ENCODE peak calls at places on chromosomes 6 and 20, in five cellular contexts. F is stomach, C is body of pancreas, N is upper lobe of left lung, D is Peyer's patch. X is an unnamed sample.

GRCh38 chr20:58890454-58891075 is 38.0 kb downstream of the GNAS start:
- DNase-seq in F (peak; percentile 67), N (peak; percentile 95), C (peak; percentile 75), D (peak; percentile 70), X (no peak)

GRCh38 chr20:25233016-25233772 is 14.7 kb upstream of the PYGB start:
- DNase-seq in C (peak; percentile 88), N (peak; percentile 28), F (peak; percentile 94), D (no peak), X (no peak)

GRCh38 chr20:38173237-38174156 is 8.4 kb upstream of the TGM2 start:
- DNase-seq in D (no peak), N (no peak), C (peak; percentile 47), F (peak; percentile 40), X (no peak)

GRCh38 chr6:135227758-135228157 is 46.6 kb downstream of the MYB start:
- DNase-seq in F (no peak), D (no peak), N (no peak), C (no peak), X (no peak)

GRCh38 chr20:58457083-58457680 is 58.0 kb downstream of the APCDD1L start:
- DNase-seq in N (no peak), F (no peak), D (no peak), C (no peak), X (no peak)

GRCh38 chr20:39909447-39909846 is 779.6 kb downstream of the MAFB start:
- DNase-seq in D (no peak), C (peak; percentile 50), N (no peak), F (no peak), X (no peak)

GRCh38 chr6:127900935-127901334 is at the start of gene THEMIS:
- DNase-seq in D (peak; percentile 32), N (no peak), C (no peak), F (no peak), X (no peak)

GRCh38 chr6:56497691-56498090 is 145.0 kb downstream of the DST start:
- DNase-seq in C (no peak), N (no peak), D (no peak), F (no peak), X (no peak)

GRCh38 chr6:112717401-112717800 is 370.3 kb downstream of the RFPL4B start:
- DNase-seq in F (no peak), D (no peak), C (no peak), N (no peak), X (no peak)

GRCh38 chr6:49849121-49849907 is 17.0 kb downstream of the CRISP1 start:
- DNase-seq in N (no peak), F (no peak), D (no peak), C (peak; percentile 18), X (no peak)

GRCh38 chr6:24581084-24581669 is 64.8 kb downstream of the KIAA0319 start:
- DNase-seq in D (peak; percentile 78), C (peak; percentile 78), N (no peak), F (peak; percentile 81), X (no peak)

GRCh38 chr6:27630727-27631613 is 158.1 kb upstream of the ZNF184 start:
- DNase-seq in D (no peak), N (peak; percentile 72), F (no peak), C (no peak), X (no peak)

GRCh38 chr20:59193325-59193724 is 29.7 kb downstream of the ZNF831 start:
- DNase-seq in D (no peak), C (no peak), F (no peak), N (peak; percentile 60), X (no peak)

GRCh38 chr6:111076024-111076680 is 11.2 kb upstream of the SLC16A10 start:
- DNase-seq in F (no peak), D (no peak), N (no peak), C (peak; percentile 45), X (no peak)

GRCh38 chr20:40307937-40308478 is 381.0 kb downstream of the MAFB start:
- DNase-seq in N (peak; percentile 13), D (no peak), F (no peak), C (no peak), X (no peak)

GRCh38 chr6:84227044-84227433 is 404 bp downstream of the CEP162 start:
- DNase-seq in N (no peak), F (no peak), C (no peak), D (no peak), X (no peak)

GRCh38 chr6:50381106-50381415 is 331.3 kb upstream of the DEFB112 start:
- DNase-seq in D (no peak), C (no peak), F (no peak), N (no peak), X (no peak)

GRCh38 chr6:149887343-149887742 is 10.6 kb downstream of the RAET1E start:
- DNase-seq in D (no peak), C (no peak), N (no peak), F (no peak), X (no peak)

GRCh38 chr20:56875052-56875663 is 246.1 kb downstream of the TFAP2C start:
- DNase-seq in C (no peak), D (no peak), N (no peak), F (no peak), X (no peak)

GRCh38 chr6:144411506-144412165 is 126.5 kb downstream of the UTRN start:
- DNase-seq in D (no peak), N (no peak), F (no peak), C (no peak), X (no peak)

GRCh38 chr6:113009682-113010081 is 662.6 kb downstream of the RFPL4B start:
- DNase-seq in D (no peak), N (no peak), C (no peak), F (no peak), X (no peak)

GRCh38 chr20:4090756-4091331 is 75.5 kb upstream of the RNF24 start:
- DNase-seq in D (no peak), C (no peak), N (no peak), F (peak; percentile 21), X (no peak)

GRCh38 chr6:12150812-12151432 is 138.8 kb downstream of the HIVEP1 start:
- DNase-seq in N (no peak), D (no peak), C (peak; percentile 17), F (no peak), X (no peak)

GRCh38 chr6:131694832-131695426 is 6.3 kb downstream of the OR2A4 start:
- DNase-seq in N (no peak), C (peak; percentile 45), D (no peak), F (peak; percentile 42), X (no peak)

GRCh38 chr6:162576009-162576408 is 151.6 kb downstream of the PRKN start:
- DNase-seq in N (no peak), F (no peak), D (no peak), C (no peak), X (no peak)

GRCh38 chr6:27178860-27179259 is 68.6 kb upstream of the PRSS16 start:
- DNase-seq in C (no peak), N (no peak), F (no peak), D (no peak), X (no peak)

GRCh38 chr6:34142599-34142998 is 3.3 kb downstream of the GRM4 start:
- DNase-seq in C (no peak), F (no peak), D (no peak), N (no peak), X (no peak)

GRCh38 chr20:1933465-1933870 is 38.3 kb downstream of the SIRPA start:
- DNase-seq in N (no peak), C (peak; percentile 52), D (no peak), F (no peak), X (no peak)

GRCh38 chr6:138465007-138465645 is 34.2 kb downstream of the NHSL1 start:
- DNase-seq in N (no peak), F (no peak), C (no peak), D (no peak), X (no peak)

DNA sequence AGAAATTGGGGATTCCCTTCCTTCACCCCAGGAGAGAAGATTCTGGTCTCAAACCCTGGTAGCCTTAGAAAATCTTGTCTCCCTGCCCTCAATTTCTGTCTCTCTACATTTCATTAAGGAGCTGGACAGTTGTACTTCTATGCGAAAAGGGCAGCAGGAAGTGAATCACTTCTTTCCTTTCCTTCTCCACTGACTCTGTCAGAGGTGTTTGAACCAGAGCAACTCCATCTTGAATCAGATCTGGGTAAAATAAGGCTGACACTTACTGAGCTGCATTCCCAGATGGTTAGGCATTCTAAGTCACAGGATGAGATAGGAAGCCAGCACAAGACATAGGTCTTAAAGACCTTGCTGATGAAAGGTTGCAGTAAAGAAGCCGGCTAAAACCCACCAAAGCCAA is 95.9 kb upstream of the PLCB4 start:
- DNase-seq in C (no peak), N (no peak), D (no peak), F (no peak), X (no peak)
- H3K4me3 ChIP-seq in C (no peak overlapping the region), N (no peak overlapping the region), D (no peak overlapping the region), F (no peak overlapping the region), X (no peak overlapping the region)

DNA sequence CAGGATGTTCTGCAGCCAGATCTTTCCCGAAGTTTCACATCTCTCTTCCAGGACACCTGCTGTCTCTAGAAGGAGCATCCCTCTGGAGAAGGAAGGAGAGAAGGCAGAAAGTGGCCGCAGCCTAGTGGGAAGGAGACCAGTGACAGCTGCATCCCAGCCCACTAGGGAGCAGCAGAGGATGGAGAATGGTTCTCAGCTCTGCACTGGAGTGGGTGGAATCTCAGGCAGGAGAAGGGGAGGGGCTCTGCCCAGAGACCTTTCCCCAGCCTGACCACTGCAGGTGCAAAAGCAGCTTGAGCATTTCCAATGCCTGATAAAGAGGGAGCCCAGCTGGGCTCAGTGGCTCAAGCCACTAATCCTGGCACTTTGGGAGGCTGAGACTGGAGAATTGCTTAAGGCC is 32.3 kb downstream of the NCR2 start:
- DNase-seq in F (peak; percentile 66), D (no peak), C (peak; percentile 35), N (no peak), X (no peak)
- H3K27me3 ChIP-seq in F (no peaks in the 10 kb centered on the region), D (no peaks in the 10 kb centered on the region), C (peaks cover 6% of the 10 kb centered on the region), N (peaks cover 13% of the 10 kb centered on the region), X (peaks cover 99% of the 10 kb centered on the region)

DNA sequence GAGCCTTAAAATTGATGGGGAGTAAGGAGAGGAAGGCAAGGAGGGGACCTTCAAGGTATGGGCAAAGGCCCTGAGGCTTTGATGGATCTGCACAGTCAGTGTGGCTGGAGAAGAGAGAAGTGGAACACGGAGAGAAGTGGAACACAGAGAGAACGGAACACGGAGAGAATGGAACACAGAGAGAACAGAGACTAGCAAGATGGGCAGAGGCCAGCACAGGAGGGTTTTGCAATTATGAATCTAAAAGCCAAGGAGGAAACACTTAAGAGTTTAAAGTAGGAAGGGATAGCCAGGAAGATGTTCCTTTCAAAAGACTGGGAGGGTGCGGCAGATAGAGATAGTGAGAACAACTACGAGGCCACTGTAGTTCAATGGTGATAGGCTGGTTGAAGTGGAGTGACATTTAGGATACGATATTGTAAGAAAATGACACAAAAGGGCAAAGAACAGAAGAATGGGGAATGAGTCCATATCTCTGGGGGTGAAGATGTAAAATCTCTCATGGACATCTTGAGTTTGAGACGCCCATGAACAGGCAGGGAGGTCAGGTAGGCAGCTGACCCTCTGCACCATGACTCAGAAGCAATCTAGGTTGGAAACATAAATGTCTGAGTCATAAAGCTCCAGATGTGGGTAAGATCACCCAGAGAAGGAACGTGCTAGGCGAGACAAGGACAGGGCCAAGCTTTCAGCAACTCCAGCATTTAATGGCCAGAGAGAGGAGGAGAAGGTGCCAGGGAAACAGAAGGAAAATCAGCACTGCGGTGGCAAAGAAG is 25.4 kb downstream of the ZMYND8 start:
- DNase-seq in D (no peak), C (no peak), N (no peak), F (no peak), X (no peak)
- TF ChIP-seq POLR2A in D (peak; percentile 74), C (no peak), N (no peak), F (no peak), X (no peak)

DNA sequence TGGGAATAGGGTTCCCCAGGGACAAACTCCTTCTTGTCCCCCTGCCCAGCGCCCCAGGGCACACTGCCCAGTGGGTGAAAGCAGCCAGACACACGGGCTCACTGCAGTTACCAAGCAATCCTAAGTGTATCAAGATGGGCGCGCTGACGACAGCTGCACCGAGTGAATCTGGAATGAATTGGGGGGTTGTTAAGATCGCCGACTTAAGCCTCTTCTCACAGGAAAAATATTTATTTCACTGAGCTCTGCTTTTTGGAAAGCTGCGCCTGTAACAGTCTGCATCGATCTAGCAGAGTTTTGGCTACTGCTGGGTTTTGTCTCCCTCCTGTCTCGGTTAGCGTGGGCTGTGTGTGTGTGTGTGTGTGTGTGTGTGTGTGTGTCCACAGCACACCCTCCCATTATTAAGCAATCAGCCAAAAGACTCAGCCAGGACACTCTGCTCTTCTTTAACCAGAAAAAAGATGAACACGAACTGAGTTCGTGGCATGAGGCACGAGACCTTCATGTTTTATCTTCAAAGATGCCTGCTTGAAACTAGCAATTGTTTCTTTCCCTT is 35.9 kb downstream of the RIPOR3 start:
- DNase-seq in N (peak; percentile 73), F (no peak), D (no peak), C (peak; percentile 56), X (no peak)
- H3K4me3 ChIP-seq in N (no peak overlapping the region), F (no peak overlapping the region), D (no peak overlapping the region), C (no peak overlapping the region), X (no peak overlapping the region)